ENCODE peak calls at places on chromosomes 3 and 15, in six cellular contexts. N, G, A, X, C and R are unnamed samples.

GRCh38 chr15:85408270-85408746 is 27.9 kb downstream of the AKAP13 start:
- DNase-seq in N (no peak), G (no peak), A (no peak), X (no peak), C (no peak), R (no peak)

GRCh38 chr3:60641354-60641753 is 609.9 kb downstream of the FHIT start:
- DNase-seq in N (no peak), G (no peak), A (no peak), X (no peak), C (no peak), R (no peak)

GRCh38 chr3:154181127-154181691 is 60.0 kb downstream of the ARHGEF26 start:
- DNase-seq in N (no peak), G (no peak), A (no peak), X (no peak), C (no peak), R (no peak)

GRCh38 chr3:53235545-53235944 is 20.3 kb downstream of the TKT start:
- DNase-seq in N (no peak), G (no peak), A (no peak), X (no peak), C (no peak), R (no peak)

GRCh38 chr3:71658131-71658530 is 67.1 kb downstream of the EIF4E3 start:
- DNase-seq in N (peak), G (no peak), A (peak), X (no peak), C (peak), R (no peak)

GRCh38 chr3:42769477-42770131 is 3.4 kb downstream of the CCDC13 start:
- DNase-seq in N (no peak), G (no peak), A (no peak), X (no peak), C (no peak), R (no peak)

GRCh38 chr3:28326458-28326926 is 22.0 kb upstream of the ZCWPW2 start:
- DNase-seq in N (no peak), G (no peak), A (no peak), X (no peak), C (no peak), R (no peak)

GRCh38 chr3:184952671-184953070 is 140.7 kb downstream of the VPS8 start:
- DNase-seq in N (no peak), G (no peak), A (no peak), X (no peak), C (peak), R (no peak)

GRCh38 chr15:67089218-67090193 is 24.1 kb downstream of the SMAD3 start:
- DNase-seq in N (no peak), G (no peak), A (no peak), X (no peak), C (peak), R (no peak)

GRCh38 chr15:90902996-90903732 is at the start of gene MAN2A2:
- DNase-seq in N (peak), G (peak), A (peak), X (peak), C (peak), R (peak)
- TF ChIP-seq CTCF in N (no peak), G (no peak), A (no peak), X (no peak), C (no peak), R (no peak)

DNA sequence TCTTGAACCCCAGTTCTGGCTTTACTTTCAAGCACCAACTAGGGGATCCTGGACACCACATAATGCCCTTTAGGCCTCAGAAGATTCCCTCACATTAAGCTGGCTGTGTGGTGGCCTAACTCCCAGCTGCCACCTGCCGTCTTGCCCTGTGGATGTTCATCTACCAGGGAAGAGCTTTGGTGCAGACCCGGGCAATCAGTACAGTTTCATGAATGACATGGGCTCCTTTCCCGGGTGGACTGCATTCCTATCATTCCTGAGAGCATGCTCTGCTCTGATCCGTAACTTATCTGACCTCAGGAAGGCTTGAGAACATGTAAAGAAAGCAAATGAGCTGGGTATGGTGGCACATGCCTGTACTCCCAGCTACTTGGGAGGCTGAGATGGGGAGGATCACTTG is 50.0 kb upstream of the GSK3B start:
- DNase-seq in N (peak), G (peak), A (no peak), X (no peak), C (peak), R (no peak)
- TF ChIP-seq CTCF in N (no peak), G (no peak), A (no peak), X (no peak), C (no peak), R (no peak)

GRCh38 chr3:175127075-175127662 is 268.0 kb downstream of the NAALADL2 start:
- DNase-seq in N (no peak), G (no peak), A (no peak), X (no peak), C (no peak), R (no peak)

GRCh38 chr3:175121225-175121624 is 262.1 kb downstream of the NAALADL2 start:
- DNase-seq in N (peak), G (peak), A (no peak), X (no peak), C (no peak), R (no peak)
- TF ChIP-seq CTCF in N (peak), G (peak), A (no peak), X (no peak), C (peak), R (peak)

GRCh38 chr3:191809326-191809949 is 348.5 kb downstream of the PYDC2 start:
- DNase-seq in N (no peak), G (peak), A (no peak), X (no peak), C (no peak), R (no peak)
- TF ChIP-seq CTCF in N (no peak), G (no peak), A (no peak), X (no peak), C (no peak), R (no peak)

GRCh38 chr3:10206166-10206511 is 41.4 kb downstream of the IRAK2 start:
- DNase-seq in N (no peak), G (no peak), A (no peak), X (no peak), C (no peak), R (no peak)

GRCh38 chr3:10204921-10205320 is 40.2 kb downstream of the IRAK2 start:
- DNase-seq in N (no peak), G (no peak), A (no peak), X (no peak), C (peak), R (no peak)

GRCh38 chr3:10205461-10206165 is 40.9 kb downstream of the IRAK2 start:
- DNase-seq in N (peak), G (no peak), A (peak), X (no peak), C (peak), R (no peak)
- TF ChIP-seq CTCF in N (no peak), G (no peak), A (no peak), X (no peak), C (no peak), R (no peak)

DNA sequence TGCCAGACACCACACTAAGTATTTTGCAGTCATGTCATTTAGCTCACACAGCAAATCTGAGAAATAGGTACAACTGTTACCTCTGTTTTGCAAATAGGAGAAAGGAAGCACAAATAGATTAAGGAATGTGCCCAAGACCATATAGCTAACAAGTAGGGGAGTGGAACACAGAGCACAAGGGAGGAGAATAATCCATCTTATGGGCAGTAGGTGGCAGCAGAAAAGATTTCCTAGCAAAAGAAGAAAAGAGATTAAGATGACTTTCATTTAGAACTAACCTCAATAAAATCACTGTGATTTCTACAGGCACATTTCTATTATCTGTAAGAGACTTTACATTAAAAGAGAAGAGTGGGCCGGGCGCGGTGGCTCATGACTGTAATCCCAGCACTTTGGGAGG is 49.1 kb downstream of the NR1I2 start:
- DNase-seq in N (no peak), G (no peak), A (no peak), X (no peak), C (peak), R (no peak)
- TF ChIP-seq CTCF in N (no peak), G (no peak), A (no peak), X (no peak), C (peak), R (no peak)